ENCODE peak calls at places on chromosome 12, in seven cellular contexts. Q is heart right ventricle; E is posterior cingulate gyrus; C is naive thymus-derived CD4-positive, alpha-beta T cell; S is fibroblast of the conjunctiva; F is ecto neural progenitor cell; A is NCI-H1105 treated with DMSO at 0.1 percent for 48 hours. R is an unnamed sample.

GRCh38 chr12:121005346-121005815 is 10.9 kb downstream of the C12orf43 start:
- DNase-seq in Q (no peak), E (peak), C (no peak), S (peak), F (peak), A (peak), R (peak)

GRCh38 chr12:75714462-75715322 is 203.3 kb upstream of the KRR1 start:
- DNase-seq in Q (no peak), E (no peak), C (no peak), S (no peak), F (no peak), A (no peak), R (no peak)

GRCh38 chr12:46242569-46242968 is 26.3 kb downstream of the SLC38A1 start:
- DNase-seq in Q (no peak), E (no peak), C (no peak), S (no peak), F (no peak), A (no peak), R (no peak)

GRCh38 chr12:95766356-95767019 is 24.1 kb downstream of the NTN4 start:
- DNase-seq in Q (no peak), E (no peak), C (no peak), S (no peak), F (no peak), A (no peak), R (no peak)

GRCh38 chr12:40525054-40525453 is 167.2 kb upstream of the CNTN1 start:
- DNase-seq in Q (no peak), E (no peak), C (no peak), S (no peak), F (no peak), A (no peak), R (no peak)

GRCh38 chr12:54411398-54412241 is 7.4 kb downstream of the ITGA5 start:
- DNase-seq in Q (peak), E (no peak), C (peak), S (peak), F (no peak), A (no peak), R (peak)

GRCh38 chr12:104296718-104297117 is 6.8 kb upstream of the EID3 start:
- DNase-seq in Q (no peak), E (no peak), C (no peak), S (no peak), F (no peak), A (no peak), R (no peak)

GRCh38 chr12:54859502-54859901 is 5.2 kb downstream of the MUCL1 start:
- DNase-seq in Q (no peak), E (no peak), C (no peak), S (no peak), F (no peak), A (no peak), R (no peak)

GRCh38 chr12:132560831-132561783 is 49.3 kb downstream of the LRCOL1 start:
- DNase-seq in Q (peak), E (peak), C (peak), S (peak), F (peak), A (peak), R (peak)

GRCh38 chr12:90905691-90906370 is 49.1 kb downstream of the CCER1 start:
- DNase-seq in Q (no peak), E (no peak), C (no peak), S (no peak), F (no peak), A (no peak), R (no peak)

GRCh38 chr12:42483534-42483857 is 106.0 kb downstream of the PRICKLE1 start:
- DNase-seq in Q (peak), E (no peak), C (no peak), S (no peak), F (peak), A (no peak), R (peak)

GRCh38 chr12:39426636-39427245 is 16.2 kb downstream of the KIF21A start:
- DNase-seq in Q (no peak), E (no peak), C (no peak), S (no peak), F (no peak), A (no peak), R (no peak)

GRCh38 chr12:6635856-6636521 is at the start of gene LPAR5:
- DNase-seq in Q (peak), E (no peak), C (no peak), S (no peak), F (no peak), A (no peak), R (peak)

GRCh38 chr12:59833408-59833807 is 237.6 kb downstream of the SLC16A7 start:
- DNase-seq in Q (no peak), E (no peak), C (no peak), S (no peak), F (no peak), A (no peak), R (no peak)

GRCh38 chr12:68259318-68259940 is 6.0 kb upstream of the IL22 start:
- DNase-seq in Q (no peak), E (no peak), C (no peak), S (no peak), F (no peak), A (no peak), R (peak)